ENCODE peak calls at places on chromosomes 11 and 22, in six cellular contexts. X is adrenal gland; V is stimulated activated CD8-positive, alpha-beta memory T cell treated with anti-CD3 and anti-CD28 coated beads, Interleukin-15, amount 100 ng/mL, for 1 hour; K is LoVo; L is activated gamma-delta T cell; D is NCI-H1105. I is an unnamed sample.

GRCh38 chr22:23804781-23805291 is 18.1 kb downstream of the SMARCB1 start:
- DNase-seq in X (no peak), V (no peak), K (no peak), L (no peak), D (no peak), I (peak)

GRCh38 chr11:84524422-84525051 is 1102.6 kb downstream of the DLG2 start:
- DNase-seq in X (no peak), V (no peak), K (no peak), L (no peak), D (no peak), I (no peak)

GRCh38 chr11:45650166-45651095 is 15.0 kb downstream of the CHST1 start:
- DNase-seq in X (no peak), V (no peak), K (no peak), L (no peak), D (no peak), I (no peak)

GRCh38 chr22:35039625-35040024 is 26.3 kb upstream of the ISX start:
- DNase-seq in X (no peak), V (no peak), K (no peak), L (no peak), D (no peak), I (no peak)

GRCh38 chr11:2258501-2259465 is 11.6 kb downstream of the ASCL2 start:
- DNase-seq in X (no peak), V (no peak), K (no peak), L (no peak), D (no peak), I (no peak)

GRCh38 chr11:26330255-26330654 is 1.7 kb upstream of the ANO3 start:
- DNase-seq in X (no peak), V (no peak), K (no peak), L (no peak), D (no peak), I (no peak)

GRCh38 chr11:126742582-126742981 is 258.0 kb downstream of the KIRREL3 start:
- DNase-seq in X (no peak), V (no peak), K (no peak), L (no peak), D (no peak), I (no peak)

GRCh38 chr11:3043315-3043871 is 13.8 kb downstream of the CARS1 start:
- DNase-seq in X (peak), V (no peak), K (no peak), L (no peak), D (no peak), I (peak)

GRCh38 chr11:27296406-27296994 is 66.5 kb downstream of the CCDC34 start:
- DNase-seq in X (no peak), V (no peak), K (peak), L (no peak), D (peak), I (no peak)

GRCh38 chr11:106275151-106275550 is 197.7 kb downstream of the AASDHPPT start:
- DNase-seq in X (no peak), V (no peak), K (no peak), L (no peak), D (no peak), I (no peak)

GRCh38 chr11:62648185-62648966 is 2.0 kb upstream of the GANAB start:
- DNase-seq in X (no peak), V (no peak), K (no peak), L (no peak), D (no peak), I (no peak)

GRCh38 chr22:31625661-31626426 is 36.2 kb downstream of the PISD start:
- DNase-seq in X (peak), V (no peak), K (no peak), L (no peak), D (no peak), I (no peak)